ENCODE peak calls at places on chromosomes 2 and 18, in five cellular contexts. R, H, N, P and A are unnamed samples. For H3K36me3, the result is how much of the 10 kb centered on the place peaks cover.

GRCh38 chr2:44668336-44668735 is 273.2 kb upstream of the SIX3 start:
- DNase-seq in N (no peak), H (no peak), R (no peak), P (no peak), A (no peak)

GRCh38 chr2:45067859-45068642 is 58.8 kb upstream of the SIX2 start:
- DNase-seq in P (no peak), N (no peak), H (no peak), R (no peak), A (no peak)

GRCh38 chr2:164826293-164827243 is 15.1 kb downstream of the COBLL1 start:
- DNase-seq in H (peak), N (no peak), P (peak), R (peak), A (no peak)

GRCh38 chr2:26268184-26268583 is 23.4 kb downstream of the HADHB start:
- DNase-seq in H (no peak), P (peak), N (no peak), R (no peak), A (no peak)

GRCh38 chr2:230819433-230819832 is 45.3 kb upstream of the ITM2C start:
- DNase-seq in H (no peak), P (no peak), N (no peak), R (no peak), A (no peak)

GRCh38 chr2:60880633-60880987 is 764 bp upstream of the REL start:
- DNase-seq in H (no peak), R (no peak), P (no peak), N (no peak), A (no peak)

GRCh38 chr2:103860016-103860415 is 993.9 kb upstream of the POU3F3 start:
- DNase-seq in P (no peak), H (no peak), N (no peak), R (no peak), A (no peak)

GRCh38 chr2:71995067-71995665 is 152.5 kb downstream of the CYP26B1 start:
- DNase-seq in H (no peak), N (no peak), R (peak), P (peak), A (no peak)

GRCh38 chr2:3126686-3127278 is 250.8 kb downstream of the EIPR1 start:
- DNase-seq in H (no peak), N (no peak), P (no peak), R (no peak), A (no peak)

GRCh38 chr2:228866044-228866443 is 405.0 kb downstream of the PID1 start:
- DNase-seq in R (no peak), N (no peak), H (no peak), P (no peak), A (no peak)

GRCh38 chr2:241049739-241050623 is 51.6 kb downstream of the SNED1 start:
- DNase-seq in P (no peak), R (no peak), N (no peak), H (peak), A (no peak)

GRCh38 chr2:152093464-152093863 is 5.4 kb downstream of the CACNB4 start:
- DNase-seq in H (no peak), N (no peak), R (no peak), P (no peak), A (no peak)

GRCh38 chr2:234324151-234324550 is 172.7 kb downstream of the ARL4C start:
- DNase-seq in H (no peak), N (no peak), R (no peak), P (no peak), A (peak)

GRCh38 chr2:105387225-105387624 is 11.6 kb downstream of the FHL2 start:
- DNase-seq in H (peak), N (no peak), R (no peak), P (no peak), A (no peak)

GRCh38 chr18:36025025-36025424 is 42.3 kb downstream of the RPRD1A start:
- DNase-seq in N (no peak), H (no peak), P (peak), R (peak), A (no peak)

GRCh38 chr2:63698825-63699548 is 110.2 kb downstream of the MDH1 start:
- DNase-seq in R (peak), P (peak), H (peak), N (no peak), A (peak)

GRCh38 chr2:239169311-239170048 is 231.3 kb downstream of the HDAC4 start:
- DNase-seq in R (no peak), P (no peak), H (no peak), N (peak), A (no peak)

GRCh38 chr2:53445376-53446072 is 322.1 kb upstream of the CHAC2 start:
- DNase-seq in N (no peak), H (no peak), R (peak), P (peak), A (no peak)

GRCh38 chr2:15912203-15912602 is 28.1 kb upstream of the MYCN start:
- DNase-seq in R (peak), N (peak), P (peak), H (peak), A (peak)

GRCh38 chr2:131966256-131966655 is 195.5 kb downstream of the ANKRD30BL start:
- DNase-seq in N (no peak), P (no peak), H (no peak), R (no peak), A (no peak)

GRCh38 chr2:104788721-104789446 is 65.0 kb upstream of the POU3F3 start:
- DNase-seq in R (no peak), N (no peak), H (no peak), P (no peak), A (no peak)

GRCh38 chr18:77566604-77567003 is 317.0 kb downstream of the GALR1 start:
- DNase-seq in H (no peak), R (no peak), N (no peak), P (no peak), A (no peak)

GRCh38 chr2:209696836-209697711 is 74.6 kb upstream of the UNC80 start:
- DNase-seq in P (no peak), H (no peak), N (no peak), R (no peak), A (no peak)

GRCh38 chr18:63604791-63605567 is 17.8 kb downstream of the SERPINB13 start:
- DNase-seq in R (peak), H (no peak), P (peak), N (no peak), A (no peak)

GRCh38 chr18:74745658-74746403 is 148.2 kb downstream of the ZNF407 start:
- DNase-seq in R (peak), H (no peak), N (no peak), P (peak), A (no peak)

GRCh38 chr2:240217431-240218301 is 77.2 kb upstream of the OTOS start:
- DNase-seq in H (no peak), R (no peak), P (no peak), N (peak), A (no peak)

GRCh38 chr2:1588994-1589611 is 155.2 kb downstream of the PXDN start:
- DNase-seq in N (no peak), H (no peak), P (peak), R (no peak), A (no peak)

GRCh38 chr2:20676353-20677215 is 9.6 kb downstream of the GDF7 start:
- DNase-seq in R (no peak), N (no peak), H (peak), P (no peak), A (no peak)

GRCh38 chr2:197920088-197920487 is 115.7 kb downstream of the PLCL1 start:
- DNase-seq in R (no peak), N (no peak), H (no peak), P (no peak), A (no peak)

GRCh38 chr2:73020657-73021370 is 50.7 kb downstream of the SFXN5 start:
- DNase-seq in R (no peak), P (peak), H (no peak), N (no peak), A (no peak)

GRCh38 chr2:233413529-233414272 is 59.4 kb downstream of the DGKD start:
- DNase-seq in P (peak), H (no peak), R (peak), N (no peak), A (no peak)

GRCh38 chr18:46220116-46220515 is 115.9 kb downstream of the HAUS1 start:
- DNase-seq in P (peak), R (peak), N (no peak), H (no peak), A (no peak)

GRCh38 chr2:880201-880970 is 70.3 kb upstream of the SNTG2 start:
- DNase-seq in H (no peak), N (peak), P (no peak), R (no peak), A (no peak)

GRCh38 chr2:174662459-174662858 is 64.9 kb upstream of the WIPF1 start:
- DNase-seq in N (no peak), P (peak), H (no peak), R (peak), A (no peak)

GRCh38 chr18:46756172-46756558 is 688 bp downstream of the ST8SIA5 start:
- DNase-seq in P (no peak), N (no peak), H (no peak), R (no peak), A (no peak)

GRCh38 chr18:10279476-10279875 is 175.0 kb upstream of the APCDD1 start:
- DNase-seq in H (no peak), P (no peak), N (no peak), R (no peak), A (no peak)

GRCh38 chr2:217928324-217929293 is 74.2 kb downstream of the TNS1 start:
- DNase-seq in R (no peak), P (no peak), N (no peak), H (no peak), A (no peak)

GRCh38 chr18:76679877-76680276 is 142.5 kb upstream of the ZNF236 start:
- DNase-seq in P (no peak), R (no peak), H (no peak), N (no peak), A (no peak)

GRCh38 chr2:40292291-40292690 is 159.6 kb downstream of the SLC8A1 start:
- DNase-seq in P (no peak), N (no peak), H (no peak), R (no peak), A (no peak)

GRCh38 chr2:12738112-12738485 is 21.4 kb downstream of the TRIB2 start:
- DNase-seq in P (peak), R (no peak), H (no peak), N (no peak), A (peak)
- H3K36me3 ChIP-seq in P (half or more), R (under half), H (under half), N (under half), A (under half)

GRCh38 chr2:43104106-43104505 is 122.3 kb downstream of the ZFP36L2 start:
- DNase-seq in H (no peak), P (no peak), N (no peak), R (no peak), A (no peak)

GRCh38 chr2:43105586-43106562 is 120.5 kb downstream of the ZFP36L2 start:
- DNase-seq in P (peak), R (peak), H (peak), N (no peak), A (peak)

GRCh38 chr2:43106767-43107527 is 119.5 kb downstream of the ZFP36L2 start:
- DNase-seq in P (no peak), R (no peak), H (no peak), N (no peak), A (no peak)

GRCh38 chr2:43103093-43103404 is 123.4 kb downstream of the ZFP36L2 start:
- DNase-seq in P (no peak), R (no peak), H (no peak), N (no peak), A (no peak)

DNA sequence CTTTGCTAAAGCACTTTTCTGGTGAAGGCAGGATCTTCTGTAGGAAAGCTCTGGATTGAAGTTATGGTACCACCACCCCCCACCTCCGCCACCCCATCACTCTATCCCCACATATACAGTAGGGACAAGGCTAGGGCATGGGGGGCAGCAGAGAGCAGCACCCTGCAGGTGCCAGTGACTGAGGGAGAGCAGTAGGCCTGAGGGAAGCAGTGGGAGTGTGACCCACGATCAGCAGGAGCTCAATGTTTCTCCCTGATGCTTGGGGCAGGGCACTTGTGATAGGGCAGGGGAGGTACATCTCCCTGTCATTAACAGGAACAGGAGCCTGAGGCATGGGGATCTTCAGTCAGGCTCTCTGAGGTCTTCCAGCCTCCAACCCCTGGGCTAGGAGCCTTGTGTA is 121.6 kb downstream of the ZFP36L2 start:
- DNase-seq in N (no peak), R (no peak), H (no peak), P (no peak), A (no peak)
- TF ChIP-seq CTCF in N (no peak), R (no peak), H (no peak), P (no peak), A (no peak)

DNA sequence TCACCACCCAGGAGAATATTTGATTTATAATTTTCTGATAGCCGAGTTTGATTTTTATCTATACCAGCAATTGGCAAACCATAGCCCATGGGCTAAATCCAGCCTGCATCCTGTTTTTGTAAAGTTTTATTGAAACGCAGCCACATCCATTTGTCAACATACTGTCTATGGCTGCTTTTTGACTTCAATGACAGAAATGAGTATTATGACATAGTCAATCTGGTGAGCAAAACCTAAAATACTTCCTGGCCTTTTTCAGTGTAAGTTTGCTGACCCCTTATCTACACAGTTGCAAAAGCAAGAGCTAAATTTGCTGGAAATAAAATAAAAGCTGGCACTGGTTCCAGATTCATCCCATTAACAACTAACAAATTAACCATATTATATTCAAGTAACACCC is 79.8 kb upstream of the SLC25A52 start:
- DNase-seq in P (no peak), H (no peak), R (no peak), N (no peak), A (no peak)
- H3K36me3 ChIP-seq in P (under half), H (under half), R (under half), N (under half), A (under half)

DNA sequence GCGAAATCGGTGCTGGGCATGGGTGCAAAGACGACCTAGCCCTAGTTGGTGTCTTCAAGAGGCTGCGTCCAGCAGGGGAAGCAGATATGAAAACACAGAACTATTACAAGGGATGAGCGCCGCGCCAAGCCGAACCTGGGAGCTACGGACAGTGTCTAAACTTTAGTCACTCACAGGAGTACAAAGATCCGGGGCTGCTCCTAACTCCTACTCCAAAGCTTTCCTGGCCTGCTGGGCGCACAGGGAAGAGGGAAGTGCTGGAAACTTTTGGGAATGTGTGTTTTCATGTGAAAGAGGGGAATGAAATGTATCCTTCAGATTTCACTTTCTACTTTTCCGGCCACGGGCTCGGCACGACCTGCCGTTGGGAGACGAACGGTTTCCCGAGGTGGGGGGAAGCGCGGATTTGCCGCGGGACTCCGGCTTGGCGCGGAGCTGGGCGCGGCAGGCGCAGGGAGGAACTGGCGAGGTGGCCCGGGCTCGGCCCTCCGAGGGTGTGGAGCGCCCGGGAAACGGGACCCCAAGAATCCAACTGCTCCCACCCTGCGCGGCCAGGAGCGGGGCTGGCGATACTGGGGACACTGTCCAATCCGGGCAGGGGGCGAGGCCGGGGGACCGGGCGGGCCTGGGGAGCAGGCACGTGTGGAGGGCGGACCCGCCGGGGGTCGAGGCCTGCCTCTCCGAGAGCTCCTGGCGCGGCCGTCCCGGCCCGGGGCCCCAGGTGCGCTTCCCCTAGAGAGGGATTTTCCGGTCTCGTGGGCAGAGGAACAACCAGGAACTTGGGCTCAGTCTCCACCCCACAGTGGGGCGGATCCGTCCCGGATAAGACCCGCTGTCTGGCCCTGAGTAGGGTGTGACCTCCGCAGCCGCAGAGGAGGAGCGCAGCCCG is at the start of gene ANXA4:
- DNase-seq in P (peak), N (peak), R (peak), H (peak), A (peak)
- TF ChIP-seq CTCF in P (peak), N (no peak), R (peak), H (no peak), A (peak)

GRCh38 chr2:12727085-12727484 is 10.3 kb downstream of the TRIB2 start:
- DNase-seq in R (no peak), P (no peak), N (no peak), H (no peak), A (no peak)
- H3K36me3 ChIP-seq in R (under half), P (half or more), N (under half), H (under half), A (half or more)

GRCh38 chr2:170770304-170771048 is at the start of gene ERICH2:
- DNase-seq in R (peak), P (peak), N (peak), H (peak), A (peak)
- TF ChIP-seq CTCF in R (peak), P (no peak), N (no peak), H (no peak), A (no peak)

DNA sequence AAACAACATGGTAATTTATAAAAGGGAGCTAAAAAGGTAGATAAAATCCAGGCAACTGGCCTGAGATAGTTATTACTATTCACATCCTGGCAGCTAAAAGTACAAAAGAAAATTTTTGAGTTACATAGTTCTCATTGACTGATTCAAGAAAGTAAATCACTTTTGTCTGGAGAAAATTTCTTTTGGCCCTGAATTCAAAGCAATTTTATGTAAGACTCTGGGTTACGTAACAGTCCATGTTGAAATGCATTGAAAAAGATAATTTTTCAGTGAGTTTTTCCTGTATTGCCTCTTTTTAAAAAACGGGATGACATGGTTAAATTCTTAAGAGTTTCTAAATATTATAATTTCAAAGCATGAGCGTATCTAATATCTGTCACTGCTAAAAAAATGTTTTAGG is 72.6 kb downstream of the ANKRD12 start:
- DNase-seq in H (no peak), P (peak), R (no peak), N (no peak), A (no peak)
- H3K36me3 ChIP-seq in H (under half), P (under half), R (under half), N (under half), A (under half)

GRCh38 chr2:9815076-9815475 is 28.2 kb upstream of the TAF1B start:
- DNase-seq in N (no peak), H (no peak), R (no peak), P (no peak), A (no peak)

GRCh38 chr2:9812945-9813311 is 30.3 kb upstream of the TAF1B start:
- DNase-seq in P (no peak), H (no peak), R (no peak), N (no peak), A (no peak)

GRCh38 chr2:9814129-9814868 is 29.0 kb upstream of the TAF1B start:
- DNase-seq in N (no peak), P (no peak), R (no peak), H (no peak), A (no peak)

GRCh38 chr2:9811679-9812511 is 31.4 kb upstream of the TAF1B start:
- DNase-seq in N (peak), P (no peak), H (no peak), R (no peak), A (no peak)

DNA sequence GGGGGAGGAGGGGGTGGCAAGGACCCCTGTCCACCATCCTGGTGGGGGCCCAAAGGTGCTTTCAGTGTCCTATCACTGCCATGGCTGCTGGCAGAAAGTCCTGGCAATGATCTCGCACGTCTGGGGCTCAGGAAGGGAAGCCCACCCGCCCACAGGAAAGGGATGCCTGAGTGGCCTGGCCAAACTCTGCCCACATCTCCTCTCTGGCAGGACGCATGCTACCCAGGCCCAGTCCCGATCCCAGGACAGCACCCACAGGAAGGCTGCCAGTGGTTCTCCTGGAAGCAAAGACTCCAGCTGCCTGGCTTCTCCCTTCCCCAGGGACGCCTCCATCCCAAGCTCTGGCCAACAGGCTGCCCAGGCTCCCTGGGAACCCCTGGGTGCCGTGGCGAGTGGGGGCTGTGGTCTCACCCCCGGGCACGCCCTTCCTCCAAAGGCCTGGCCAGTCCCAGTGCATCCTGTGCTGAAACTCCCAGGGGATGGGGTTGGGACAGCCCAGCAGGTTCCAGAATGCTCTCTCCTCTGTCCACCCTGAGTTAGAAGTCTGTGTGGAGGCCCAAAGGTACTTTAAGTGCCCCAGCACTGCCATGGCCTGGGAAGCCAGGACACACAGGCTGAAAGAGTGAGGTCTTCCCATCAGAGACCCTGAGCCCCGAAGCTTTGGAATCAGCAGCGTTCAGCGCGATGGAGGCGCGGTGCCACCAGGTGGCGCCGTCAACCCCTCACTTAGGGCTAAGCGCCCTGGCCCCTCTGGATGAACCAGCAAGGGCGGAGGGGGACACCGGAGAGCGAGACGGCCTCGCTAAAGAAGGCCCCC is 29.8 kb upstream of the TAF1B start:
- DNase-seq in H (peak), R (peak), N (peak), P (peak), A (peak)
- TF ChIP-seq CTCF in H (peak), R (peak), N (peak), P (peak), A (peak)